ENCODE peak calls at places on chromosomes 16 and 17, in ten cellular contexts. One of them, this sample, is unnamed.

GRCh38 chr17:43018008-43018853 is 4.0 kb downstream of the VAT1 start:
- DNase-seq in fibroblast of pulmonary artery: no peak
- DNase-seq in choroid plexus epithelial cell: peak; percentile 50
- DNase-seq in CD8-positive, alpha-beta T cell: peak; percentile 53
- DNase-seq in AG09309: no peak
- DNase-seq in left lung: no peak
- DNase-seq in GM23338: peak; percentile 53
- DNase-seq in body of pancreas: peak; percentile 48
- DNase-seq in cardiac muscle cell: peak; percentile 86
- DNase-seq in transverse colon: no peak
- DNase-seq in this sample: no peak

GRCh38 chr17:1562178-1562643 is 381 bp downstream of the PITPNA start:
- DNase-seq in fibroblast of pulmonary artery: no peak
- DNase-seq in choroid plexus epithelial cell: peak; percentile 14
- DNase-seq in CD8-positive, alpha-beta T cell: no peak
- DNase-seq in AG09309: no peak
- DNase-seq in left lung: no peak
- DNase-seq in GM23338: peak; percentile 50
- DNase-seq in body of pancreas: no peak
- DNase-seq in cardiac muscle cell: peak; percentile 74
- DNase-seq in transverse colon: peak; percentile 57
- DNase-seq in this sample: no peak

GRCh38 chr16:74825016-74825415 is 50.4 kb upstream of the FA2H start:
- DNase-seq in fibroblast of pulmonary artery: no peak
- DNase-seq in choroid plexus epithelial cell: no peak
- DNase-seq in CD8-positive, alpha-beta T cell: no peak
- DNase-seq in AG09309: no peak
- DNase-seq in left lung: no peak
- DNase-seq in GM23338: no peak
- DNase-seq in body of pancreas: no peak
- DNase-seq in cardiac muscle cell: no peak
- DNase-seq in transverse colon: no peak
- DNase-seq in this sample: no peak

GRCh38 chr17:4001048-4001590 is 36.9 kb upstream of the ATP2A3 start:
- DNase-seq in fibroblast of pulmonary artery: no peak
- DNase-seq in choroid plexus epithelial cell: no peak
- DNase-seq in CD8-positive, alpha-beta T cell: no peak
- DNase-seq in AG09309: no peak
- DNase-seq in left lung: no peak
- DNase-seq in GM23338: no peak
- DNase-seq in body of pancreas: no peak
- DNase-seq in cardiac muscle cell: no peak
- DNase-seq in transverse colon: no peak
- DNase-seq in this sample: no peak

GRCh38 chr17:50534222-50534978 is 1.9 kb downstream of the EPN3 start:
- DNase-seq in fibroblast of pulmonary artery: peak; percentile 13
- DNase-seq in choroid plexus epithelial cell: no peak
- DNase-seq in CD8-positive, alpha-beta T cell: no peak
- DNase-seq in AG09309: no peak
- DNase-seq in left lung: peak; percentile 66
- DNase-seq in GM23338: peak; percentile 76
- DNase-seq in body of pancreas: peak; percentile 82
- DNase-seq in cardiac muscle cell: no peak
- DNase-seq in transverse colon: peak; percentile 80
- DNase-seq in this sample: no peak

GRCh38 chr17:4747847-4748246 is 8.1 kb upstream of the CXCL16 start:
- DNase-seq in fibroblast of pulmonary artery: peak; percentile 11
- DNase-seq in choroid plexus epithelial cell: no peak
- DNase-seq in CD8-positive, alpha-beta T cell: peak; percentile 44
- DNase-seq in AG09309: no peak
- DNase-seq in left lung: no peak
- DNase-seq in GM23338: no peak
- DNase-seq in body of pancreas: no peak
- DNase-seq in cardiac muscle cell: no peak
- DNase-seq in transverse colon: no peak
- DNase-seq in this sample: no peak

GRCh38 chr17:58328195-58329034 is at the start of gene TSPOAP1:
- DNase-seq in fibroblast of pulmonary artery: no peak
- DNase-seq in choroid plexus epithelial cell: no peak
- DNase-seq in CD8-positive, alpha-beta T cell: peak; percentile 76
- DNase-seq in AG09309: no peak
- DNase-seq in left lung: peak; percentile 59
- DNase-seq in GM23338: peak; percentile 86
- DNase-seq in body of pancreas: no peak
- DNase-seq in cardiac muscle cell: no peak
- DNase-seq in transverse colon: peak; percentile 46
- DNase-seq in this sample: no peak

GRCh38 chr17:47812146-47812920 is 9.3 kb downstream of the OSBPL7 start:
- DNase-seq in fibroblast of pulmonary artery: no peak
- DNase-seq in choroid plexus epithelial cell: no peak
- DNase-seq in CD8-positive, alpha-beta T cell: no peak
- DNase-seq in AG09309: no peak
- DNase-seq in left lung: no peak
- DNase-seq in GM23338: no peak
- DNase-seq in body of pancreas: peak; percentile 61
- DNase-seq in cardiac muscle cell: no peak
- DNase-seq in transverse colon: no peak
- DNase-seq in this sample: no peak

GRCh38 chr16:11059588-11059987 is 115.2 kb downstream of the CLEC16A start:
- DNase-seq in fibroblast of pulmonary artery: no peak
- DNase-seq in choroid plexus epithelial cell: no peak
- DNase-seq in CD8-positive, alpha-beta T cell: no peak
- DNase-seq in AG09309: no peak
- DNase-seq in left lung: no peak
- DNase-seq in GM23338: no peak
- DNase-seq in body of pancreas: no peak
- DNase-seq in cardiac muscle cell: no peak
- DNase-seq in transverse colon: no peak
- DNase-seq in this sample: no peak

GRCh38 chr16:3762080-3762750 is 44.9 kb upstream of the TRAP1 start:
- DNase-seq in fibroblast of pulmonary artery: no peak
- DNase-seq in choroid plexus epithelial cell: no peak
- DNase-seq in CD8-positive, alpha-beta T cell: no peak
- DNase-seq in AG09309: no peak
- DNase-seq in left lung: no peak
- DNase-seq in GM23338: no peak
- DNase-seq in body of pancreas: no peak
- DNase-seq in cardiac muscle cell: no peak
- DNase-seq in transverse colon: no peak
- DNase-seq in this sample: no peak

GRCh38 chr16:1379054-1379862 is 27.5 kb downstream of the GNPTG start:
- DNase-seq in fibroblast of pulmonary artery: peak; percentile 74
- DNase-seq in choroid plexus epithelial cell: peak; percentile 66
- DNase-seq in CD8-positive, alpha-beta T cell: peak; percentile 63
- DNase-seq in AG09309: peak; percentile 24
- DNase-seq in left lung: peak; percentile 80
- DNase-seq in GM23338: peak; percentile 70
- DNase-seq in body of pancreas: peak; percentile 84
- DNase-seq in cardiac muscle cell: peak; percentile 84
- DNase-seq in transverse colon: peak; percentile 72
- DNase-seq in this sample: no peak

GRCh38 chr16:1379863-1380174 is 28.1 kb downstream of the GNPTG start:
- DNase-seq in fibroblast of pulmonary artery: no peak
- DNase-seq in choroid plexus epithelial cell: no peak
- DNase-seq in CD8-positive, alpha-beta T cell: no peak
- DNase-seq in AG09309: no peak
- DNase-seq in left lung: no peak
- DNase-seq in GM23338: peak; percentile 83
- DNase-seq in body of pancreas: no peak
- DNase-seq in cardiac muscle cell: no peak
- DNase-seq in transverse colon: no peak
- DNase-seq in this sample: no peak

GRCh38 chr16:1381655-1382406 is 30.1 kb downstream of the GNPTG start:
- DNase-seq in fibroblast of pulmonary artery: no peak
- DNase-seq in choroid plexus epithelial cell: no peak
- DNase-seq in CD8-positive, alpha-beta T cell: no peak
- DNase-seq in AG09309: no peak
- DNase-seq in left lung: no peak
- DNase-seq in GM23338: no peak
- DNase-seq in body of pancreas: no peak
- DNase-seq in cardiac muscle cell: no peak
- DNase-seq in transverse colon: no peak
- DNase-seq in this sample: no peak

GRCh38 chr16:1378804-1379053 is 27.0 kb downstream of the GNPTG start:
- DNase-seq in fibroblast of pulmonary artery: no peak
- DNase-seq in choroid plexus epithelial cell: no peak
- DNase-seq in CD8-positive, alpha-beta T cell: no peak
- DNase-seq in AG09309: no peak
- DNase-seq in left lung: no peak
- DNase-seq in GM23338: no peak
- DNase-seq in body of pancreas: no peak
- DNase-seq in cardiac muscle cell: no peak
- DNase-seq in transverse colon: no peak
- DNase-seq in this sample: no peak

GRCh38 chr16:1380195-1380594 is 28.5 kb downstream of the GNPTG start:
- DNase-seq in fibroblast of pulmonary artery: no peak
- DNase-seq in choroid plexus epithelial cell: no peak
- DNase-seq in CD8-positive, alpha-beta T cell: no peak
- DNase-seq in AG09309: no peak
- DNase-seq in left lung: no peak
- DNase-seq in GM23338: no peak
- DNase-seq in body of pancreas: no peak
- DNase-seq in cardiac muscle cell: no peak
- DNase-seq in transverse colon: no peak
- DNase-seq in this sample: no peak
- H3K4me3 ChIP-seq in fibroblast of pulmonary artery: no peak overlapping the region
- H3K4me3 ChIP-seq in choroid plexus epithelial cell: no peak overlapping the region
- H3K4me3 ChIP-seq in CD8-positive, alpha-beta T cell: no peak overlapping the region
- H3K4me3 ChIP-seq in AG09309: no peak overlapping the region
- H3K4me3 ChIP-seq in left lung: no peak overlapping the region
- H3K4me3 ChIP-seq in GM23338: peak overlapping the region; percentile 86
- H3K4me3 ChIP-seq in body of pancreas: peak overlapping the region; percentile 17
- H3K4me3 ChIP-seq in cardiac muscle cell: peak overlapping the region; percentile 44
- H3K4me3 ChIP-seq in transverse colon: peak overlapping the region; percentile 52
- H3K4me3 ChIP-seq in this sample: peak overlapping the region; percentile 75

DNA sequence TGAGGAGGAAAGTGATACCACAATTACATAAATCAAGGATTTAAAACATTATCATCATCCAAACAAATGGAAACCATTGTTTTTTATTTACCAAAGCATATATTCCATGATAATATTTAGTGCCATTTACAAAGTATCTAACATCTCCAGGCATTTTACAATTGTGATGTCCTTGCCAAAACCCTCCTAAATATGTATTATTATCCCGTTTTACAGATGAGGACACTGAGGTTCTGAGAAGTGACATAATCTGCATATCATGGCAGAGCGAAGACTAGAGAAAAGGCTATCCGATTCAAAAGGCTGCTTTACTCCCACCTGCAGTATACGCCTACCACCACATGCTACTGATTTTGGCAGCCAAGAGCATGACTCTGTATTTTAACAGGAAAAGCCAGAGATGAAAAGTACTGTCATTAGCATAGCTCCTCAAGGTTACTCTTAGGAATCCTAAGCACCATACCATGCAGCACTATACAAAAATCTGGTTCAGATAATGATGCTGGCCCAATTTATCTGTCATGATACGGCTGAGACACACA is 301.4 kb downstream of the CA10 start:
- DNase-seq in fibroblast of pulmonary artery: no peak
- DNase-seq in choroid plexus epithelial cell: no peak
- DNase-seq in CD8-positive, alpha-beta T cell: no peak
- DNase-seq in AG09309: no peak
- DNase-seq in left lung: no peak
- DNase-seq in GM23338: peak; percentile 69
- DNase-seq in body of pancreas: no peak
- DNase-seq in cardiac muscle cell: no peak
- DNase-seq in transverse colon: no peak
- DNase-seq in this sample: no peak
- TF ChIP-seq CTCF in fibroblast of pulmonary artery: no peak
- TF ChIP-seq CTCF in choroid plexus epithelial cell: no peak
- TF ChIP-seq CTCF in CD8-positive, alpha-beta T cell: no peak
- TF ChIP-seq CTCF in AG09309: no peak
- TF ChIP-seq CTCF in left lung: no peak
- TF ChIP-seq CTCF in GM23338: peak; percentile 34
- TF ChIP-seq CTCF in body of pancreas: no peak
- TF ChIP-seq CTCF in cardiac muscle cell: no peak
- TF ChIP-seq CTCF in transverse colon: no peak
- TF ChIP-seq CTCF in this sample: no peak

GRCh38 chr17:35244345-35245195 is 1.7 kb downstream of the SLFN5 start:
- DNase-seq in fibroblast of pulmonary artery: peak; percentile 82
- DNase-seq in choroid plexus epithelial cell: peak; percentile 84
- DNase-seq in CD8-positive, alpha-beta T cell: peak; percentile 92
- DNase-seq in AG09309: peak; percentile 75
- DNase-seq in left lung: peak; percentile 81
- DNase-seq in GM23338: peak; percentile 52
- DNase-seq in body of pancreas: peak; percentile 50
- DNase-seq in cardiac muscle cell: peak; percentile 16
- DNase-seq in transverse colon: peak; percentile 68
- DNase-seq in this sample: no peak
- H3K4me3 ChIP-seq in fibroblast of pulmonary artery: peak overlapping the region; percentile 94
- H3K4me3 ChIP-seq in choroid plexus epithelial cell: peak overlapping the region; percentile 88
- H3K4me3 ChIP-seq in CD8-positive, alpha-beta T cell: peak overlapping the region; percentile 84
- H3K4me3 ChIP-seq in AG09309: peak overlapping the region; percentile 91
- H3K4me3 ChIP-seq in left lung: peak overlapping the region; percentile 54
- H3K4me3 ChIP-seq in GM23338: peak overlapping the region; percentile 88
- H3K4me3 ChIP-seq in body of pancreas: no peak overlapping the region
- H3K4me3 ChIP-seq in cardiac muscle cell: peak overlapping the region; percentile 63
- H3K4me3 ChIP-seq in transverse colon: peak overlapping the region; percentile 53
- H3K4me3 ChIP-seq in this sample: no peak overlapping the region

GRCh38 chr17:9272506-9272905 is 251.2 kb downstream of the NTN1 start:
- DNase-seq in fibroblast of pulmonary artery: no peak
- DNase-seq in choroid plexus epithelial cell: no peak
- DNase-seq in CD8-positive, alpha-beta T cell: no peak
- DNase-seq in AG09309: no peak
- DNase-seq in left lung: no peak
- DNase-seq in GM23338: no peak
- DNase-seq in body of pancreas: no peak
- DNase-seq in cardiac muscle cell: no peak
- DNase-seq in transverse colon: no peak
- DNase-seq in this sample: no peak
- TF ChIP-seq CTCF in fibroblast of pulmonary artery: no peak
- TF ChIP-seq CTCF in choroid plexus epithelial cell: peak; percentile 17
- TF ChIP-seq CTCF in CD8-positive, alpha-beta T cell: no peak
- TF ChIP-seq CTCF in AG09309: no peak
- TF ChIP-seq CTCF in left lung: no peak
- TF ChIP-seq CTCF in GM23338: no peak
- TF ChIP-seq CTCF in body of pancreas: no peak
- TF ChIP-seq CTCF in cardiac muscle cell: no peak
- TF ChIP-seq CTCF in transverse colon: no peak
- TF ChIP-seq CTCF in this sample: no peak

DNA sequence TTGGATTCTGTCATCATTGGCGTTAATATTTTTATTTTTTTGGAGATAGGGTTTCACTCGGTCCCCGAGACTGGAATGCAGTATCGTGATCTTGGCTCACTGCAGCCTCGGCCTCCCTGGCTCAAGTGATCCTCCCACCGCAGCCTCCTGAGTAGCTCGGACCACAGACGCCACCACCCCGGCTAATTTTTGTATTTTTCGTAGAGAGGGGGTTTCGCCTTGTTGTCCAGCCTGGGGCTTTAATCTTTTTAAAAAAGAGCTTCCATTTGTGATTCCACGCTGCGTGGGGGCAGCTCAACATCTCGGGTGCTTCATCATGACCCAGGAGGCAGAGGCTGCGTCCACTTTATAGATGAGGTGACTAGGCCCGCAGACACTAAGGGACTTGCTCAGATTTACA is 1.5 kb downstream of the BANP start:
- DNase-seq in fibroblast of pulmonary artery: no peak
- DNase-seq in choroid plexus epithelial cell: no peak
- DNase-seq in CD8-positive, alpha-beta T cell: no peak
- DNase-seq in AG09309: no peak
- DNase-seq in left lung: no peak
- DNase-seq in GM23338: no peak
- DNase-seq in body of pancreas: no peak
- DNase-seq in cardiac muscle cell: no peak
- DNase-seq in transverse colon: no peak
- DNase-seq in this sample: no peak
- H3K4me3 ChIP-seq in fibroblast of pulmonary artery: peak overlapping the region; percentile 68
- H3K4me3 ChIP-seq in choroid plexus epithelial cell: peak overlapping the region; percentile 87
- H3K4me3 ChIP-seq in CD8-positive, alpha-beta T cell: peak overlapping the region; percentile 63
- H3K4me3 ChIP-seq in AG09309: no peak overlapping the region
- H3K4me3 ChIP-seq in left lung: no peak overlapping the region
- H3K4me3 ChIP-seq in GM23338: peak overlapping the region; percentile 100
- H3K4me3 ChIP-seq in body of pancreas: no peak overlapping the region
- H3K4me3 ChIP-seq in cardiac muscle cell: peak overlapping the region; percentile 98
- H3K4me3 ChIP-seq in transverse colon: peak overlapping the region; percentile 98
- H3K4me3 ChIP-seq in this sample: peak overlapping the region; percentile 80